ENCODE peak calls at places on chromosomes 7 and 10, in eight cellular contexts. E, K, C, Y, A, W, U and M are unnamed samples.
A peak's percentile ranks its signal among the peaks of the same experiment; 100 is the strongest.

GRCh38 chr7:116173051-116174028 is 37.0 kb upstream of the TES start:
- DNase-seq in Y (peak; percentile 36), K (peak; percentile 69), W (peak; percentile 9), A (peak; percentile 79), U (peak; percentile 50), E (no peak), C (peak; percentile 86), M (peak; percentile 18)

GRCh38 chr10:113945075-113945686 is 90.7 kb downstream of the NHLRC2 start:
- DNase-seq in A (no peak), Y (no peak), U (no peak), W (no peak), K (peak; percentile 70), C (no peak), E (no peak), M (no peak)

GRCh38 chr7:47153571-47153970 is 428.3 kb downstream of the TNS3 start:
- DNase-seq in Y (peak; percentile 18), E (no peak), W (peak; percentile 68), U (no peak), A (no peak), K (no peak), C (no peak), M (peak; percentile 52)

GRCh38 chr10:29067161-29067560 is 221.7 kb upstream of the LYZL1 start:
- DNase-seq in U (no peak), E (no peak), Y (no peak), A (no peak), W (no peak), K (peak; percentile 8), C (no peak), M (no peak)

GRCh38 chr10:21497177-21497807 is 28.2 kb downstream of the SKIDA1 start:
- DNase-seq in K (peak; percentile 62), A (peak; percentile 30), W (peak; percentile 73), Y (peak; percentile 94), C (peak; percentile 84), U (peak; percentile 88), E (no peak), M (no peak)

GRCh38 chr7:90163534-90163933 is 9.3 kb downstream of the STEAP1 start:
- DNase-seq in C (no peak), W (no peak), Y (no peak), E (no peak), K (no peak), U (no peak), A (no peak), M (no peak)

GRCh38 chr10:102918817-102919236 is 733 bp downstream of the CNNM2 start:
- DNase-seq in Y (no peak), K (no peak), W (no peak), A (no peak), E (peak; percentile 31), C (no peak), U (no peak), M (no peak)

GRCh38 chr7:157276731-157277562 is 59.9 kb upstream of the DNAJB6 start:
- DNase-seq in Y (no peak), C (peak; percentile 41), A (no peak), W (peak; percentile 66), U (no peak), E (no peak), K (peak; percentile 51), M (no peak)

GRCh38 chr7:74104702-74105101 is 21.1 kb downstream of the LIMK1 start:
- DNase-seq in W (no peak), A (no peak), K (peak; percentile 54), C (no peak), Y (no peak), U (no peak), E (no peak), M (no peak)

GRCh38 chr10:5814110-5815107 is 1.2 kb upstream of the GDI2 start:
- DNase-seq in K (peak; percentile 22), W (no peak), Y (no peak), C (peak; percentile 72), A (peak; percentile 62), E (no peak), U (no peak), M (no peak)

GRCh38 chr7:98594787-98595186 is 22.3 kb upstream of the NPTX2 start:
- DNase-seq in E (no peak), W (no peak), Y (no peak), U (no peak), A (no peak), C (no peak), K (no peak), M (no peak)

GRCh38 chr10:91652364-91652763 is 19.5 kb upstream of the PPP1R3C start:
- DNase-seq in U (no peak), K (peak; percentile 95), A (no peak), W (no peak), E (no peak), Y (no peak), C (no peak), M (no peak)

GRCh38 chr10:37703074-37703473 is 154.3 kb downstream of the ZNF248 start:
- DNase-seq in A (no peak), W (no peak), U (no peak), C (no peak), Y (no peak), K (no peak), E (no peak), M (no peak)

GRCh38 chr7:81684513-81685262 is 85.2 kb downstream of the HGF start:
- DNase-seq in Y (peak; percentile 16), C (peak; percentile 92), K (peak; percentile 100), E (no peak), A (no peak), W (peak; percentile 68), U (peak; percentile 58), M (peak; percentile 26)

GRCh38 chr7:35752727-35753126 is 48.1 kb upstream of the SEPTIN7 start:
- DNase-seq in U (no peak), E (no peak), Y (no peak), W (no peak), K (no peak), C (no peak), A (no peak), M (no peak)